ENCODE peak calls at places on chromosomes 3 and 15, in seven cellular contexts. J is stomach, L is osteoblast, H is Peyer's patch, W is MM.1S, F is prostate gland, R is psoas muscle. X is an unnamed sample.

GRCh38 chr3:156299569-156299968 is 179.2 kb downstream of the KCNAB1 start:
- DNase-seq in F (no peak), W (no peak), R (no peak), J (no peak), H (no peak), L (no peak), X (no peak)

GRCh38 chr15:74983725-74984231 is 11.6 kb upstream of the SCAMP5 start:
- DNase-seq in H (no peak), L (peak; percentile 62), F (no peak), W (peak; percentile 60), J (no peak), R (no peak), X (no peak)

GRCh38 chr15:63110428-63111026 is 11.1 kb upstream of the LACTB start:
- DNase-seq in F (no peak), W (no peak), L (no peak), H (no peak), J (no peak), R (no peak), X (no peak)

GRCh38 chr15:74735305-74735704 is 10.0 kb upstream of the CYP1A1 start:
- DNase-seq in R (no peak), F (no peak), H (no peak), J (no peak), L (no peak), W (no peak), X (no peak)

GRCh38 chr3:195558602-195559001 is 15.5 kb upstream of the PPP1R2 start:
- DNase-seq in J (no peak), H (peak; percentile 65), L (no peak), R (peak; percentile 41), F (no peak), W (peak; percentile 78), X (no peak)

GRCh38 chr3:176359211-176359610 is 838.1 kb downstream of the TBL1XR1 start:
- DNase-seq in H (no peak), W (no peak), R (no peak), F (no peak), L (peak; percentile 31), J (no peak), X (no peak)

GRCh38 chr15:68654786-68655560 is 76.2 kb downstream of the CORO2B start:
- DNase-seq in W (no peak), H (peak; percentile 23), R (no peak), F (no peak), J (no peak), L (no peak), X (no peak)

GRCh38 chr3:38579146-38579545 is 70.3 kb downstream of the SCN5A start:
- DNase-seq in H (peak; percentile 41), L (no peak), R (peak; percentile 35), W (no peak), F (no peak), J (peak; percentile 17), X (peak; percentile 69)

GRCh38 chr3:48656061-48656840 is 6.4 kb downstream of the CELSR3 start:
- DNase-seq in R (peak; percentile 83), W (peak; percentile 79), F (peak; percentile 69), H (peak; percentile 91), L (peak; percentile 99), J (peak; percentile 78), X (peak; percentile 83)

GRCh38 chr15:69225355-69226027 is 65.1 kb downstream of the GLCE start:
- DNase-seq in W (peak; percentile 31), L (peak; percentile 26), H (no peak), F (no peak), J (no peak), R (no peak), X (no peak)

GRCh38 chr15:74725845-74726773 is 781 bp upstream of the CYP1A1 start:
- DNase-seq in J (peak; percentile 52), W (peak; percentile 27), L (peak; percentile 89), H (peak; percentile 64), F (no peak), R (peak; percentile 54), X (peak; percentile 79)

GRCh38 chr15:71411538-71412482 is 296.5 kb downstream of the THSD4 start:
- DNase-seq in J (peak; percentile 67), R (no peak), H (no peak), W (no peak), L (no peak), F (peak; percentile 92), X (no peak)

GRCh38 chr15:85751731-85752421 is 42.8 kb downstream of the KLHL25 start:
- DNase-seq in F (no peak), H (peak; percentile 44), W (no peak), L (no peak), J (peak; percentile 17), R (no peak), X (peak; percentile 60)

GRCh38 chr3:173396191-173397041 is 1.1 kb upstream of the NLGN1 start:
- DNase-seq in H (no peak), J (no peak), W (peak; percentile 43), R (no peak), L (peak; percentile 55), F (peak; percentile 11), X (no peak)

GRCh38 chr15:70703483-70703882 is 59.9 kb downstream of the UACA start:
- DNase-seq in H (no peak), W (no peak), L (no peak), R (no peak), F (no peak), J (no peak), X (no peak)

GRCh38 chr15:40233727-40234577 is 4.9 kb upstream of the PAK6 start:
- DNase-seq in L (peak; percentile 70), J (no peak), H (peak; percentile 28), F (no peak), R (no peak), W (no peak), X (no peak)

GRCh38 chr15:49709815-49710214 is 89.0 kb downstream of the DTWD1 start:
- DNase-seq in F (no peak), J (no peak), R (no peak), W (no peak), L (no peak), H (no peak), X (no peak)

GRCh38 chr15:38994310-38994709 is 429.7 kb upstream of the RASGRP1 start:
- DNase-seq in L (no peak), W (no peak), J (no peak), H (no peak), F (no peak), R (no peak), X (no peak)

GRCh38 chr3:193301441-193301840 is 60.4 kb downstream of the PLAAT1 start:
- DNase-seq in F (no peak), L (no peak), R (no peak), W (no peak), H (no peak), J (no peak), X (no peak)

GRCh38 chr3:157261000-157261399 is 101.1 kb upstream of the CCNL1 start:
- DNase-seq in J (no peak), W (no peak), F (no peak), H (no peak), R (no peak), L (peak; percentile 71), X (no peak)

GRCh38 chr3:98784666-98785600 is 21.8 kb downstream of the ST3GAL6 start:
- DNase-seq in J (no peak), F (no peak), R (no peak), H (no peak), W (no peak), L (peak; percentile 22), X (no peak)

GRCh38 chr3:39166134-39166710 is 12.8 kb upstream of the CSRNP1 start:
- DNase-seq in J (no peak), L (peak; percentile 84), R (no peak), W (no peak), F (no peak), H (peak; percentile 53), X (no peak)

GRCh38 chr3:175535351-175535750 is 676.2 kb downstream of the NAALADL2 start:
- DNase-seq in J (no peak), F (no peak), H (no peak), R (no peak), L (no peak), W (no peak), X (no peak)

GRCh38 chr3:150720444-150720843 is 16.7 kb upstream of the ERICH6 start:
- DNase-seq in J (no peak), R (no peak), H (no peak), F (no peak), L (no peak), W (no peak), X (no peak)

DNA sequence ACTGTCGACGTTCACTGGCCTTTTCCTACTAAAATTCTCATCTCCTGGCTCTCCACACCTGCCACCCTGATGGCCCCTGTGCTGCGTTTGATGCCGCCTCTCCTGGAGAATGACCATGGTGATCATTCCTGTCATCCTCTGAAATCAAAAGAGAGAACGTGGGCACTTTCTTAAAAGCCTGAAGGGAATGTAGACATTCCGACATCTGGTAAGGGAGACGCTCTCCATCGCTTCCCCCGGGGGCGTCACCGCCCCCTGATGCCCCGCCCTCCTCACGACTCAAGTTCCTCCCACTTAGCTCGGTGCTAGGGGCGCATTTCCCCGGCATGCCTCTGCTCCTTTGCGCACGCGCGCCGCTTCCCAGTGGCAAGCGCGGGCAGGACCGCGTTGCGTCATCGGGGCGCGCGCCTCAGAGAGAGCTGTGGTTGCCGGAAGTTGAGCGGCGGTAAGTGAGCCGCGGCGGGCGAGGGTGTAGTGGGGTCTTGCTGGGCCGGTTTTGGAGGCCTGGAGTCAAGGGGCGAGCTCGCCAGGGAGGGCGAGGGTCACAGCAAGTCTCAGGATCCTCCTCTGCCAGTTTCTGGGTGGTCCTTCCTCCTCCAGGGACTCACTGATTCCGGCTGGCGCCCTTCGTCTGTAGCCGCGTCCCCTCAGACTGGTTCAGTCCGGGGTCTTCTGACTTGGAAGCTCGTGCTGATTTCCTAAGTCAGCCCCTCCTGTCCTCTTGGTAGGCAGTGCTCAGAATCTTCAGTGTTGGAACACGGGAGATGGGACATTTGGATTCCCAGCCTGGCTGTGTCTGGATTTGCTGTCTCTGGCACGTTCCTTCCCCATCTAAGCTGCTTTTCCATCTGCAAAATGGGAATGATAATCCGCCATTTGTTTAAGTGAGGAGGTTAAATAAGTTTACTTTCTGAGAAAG is at the start of gene ATG7:
- DNase-seq in H (peak; percentile 99), L (peak; percentile 97), J (peak; percentile 99), W (peak; percentile 98), R (peak; percentile 99), F (peak; percentile 92), X (peak; percentile 99)
- TF ChIP-seq CTCF in H (peak; percentile 35), L (no peak), J (no peak), W (no peak), R (no peak), F (no peak), X (no peak)

GRCh38 chr15:89332446-89332845 is 2.2 kb downstream of the POLG start:
- DNase-seq in F (no peak), R (no peak), J (no peak), H (peak; percentile 43), L (peak; percentile 93), W (no peak), X (no peak)
- H3K4me1 ChIP-seq in F (peaks cover 10% of the 10 kb centered on the region), R (peaks cover 43% of the 10 kb centered on the region), J (peaks cover 77% of the 10 kb centered on the region), H (peaks cover 10% of the 10 kb centered on the region), L (peaks cover 35% of the 10 kb centered on the region), W (peaks cover 34% of the 10 kb centered on the region), X (peaks cover 63% of the 10 kb centered on the region)

GRCh38 chr3:169664034-169664820 is 715 bp upstream of the MECOM start:
- DNase-seq in W (no peak), J (peak; percentile 43), L (peak; percentile 90), F (no peak), R (no peak), H (peak; percentile 46), X (no peak)
- H3K27ac ChIP-seq in W (no peak overlapping the region), J (peak overlapping the region; percentile 94), L (no peak overlapping the region), F (no peak overlapping the region), R (peak overlapping the region; percentile 64), H (no peak overlapping the region), X (no peak overlapping the region)

GRCh38 chr15:94135748-94136147 is 95.6 kb upstream of the MCTP2 start:
- DNase-seq in R (no peak), J (no peak), F (no peak), L (no peak), W (no peak), H (no peak), X (no peak)
- TF ChIP-seq CTCF in R (no peak), J (no peak), F (no peak), L (no peak), W (peak; percentile 21), H (no peak), X (no peak)